ENCODE peak calls at places on chromosome 17, in four cellular contexts. O is activated naive CD4-positive, alpha-beta T cell treated with anti-CD3 and anti-CD28 coated beads, Interleukin-2, amount 50 U/mL, for 16 hours; X is HTR-8/SVneo; P is fibroblast of the aortic adventitia. C is an unnamed sample.

GRCh38 chr17:74427048-74427762 is 4.7 kb upstream of the GPRC5C start:
- DNase-seq in O (no peak), X (no peak), P (no peak), C (no peak)

GRCh38 chr17:14006249-14006942 is 62.9 kb upstream of the COX10 start:
- DNase-seq in O (no peak), X (no peak), P (no peak), C (no peak)

GRCh38 chr17:69447726-69448125 is 33.2 kb downstream of the MAP2K6 start:
- DNase-seq in O (no peak), X (no peak), P (no peak), C (no peak)

GRCh38 chr17:40034426-40035161 is 19.4 kb downstream of the CSF3 start:
- DNase-seq in O (no peak), X (no peak), P (no peak), C (no peak)

GRCh38 chr17:49450735-49451134 is 36.1 kb upstream of the PHB1 start:
- DNase-seq in O (no peak), X (no peak), P (peak; percentile 4), C (peak; percentile 34)

GRCh38 chr17:4540224-4541040 is 14.8 kb downstream of the MYBBP1A start:
- DNase-seq in O (no peak), X (no peak), P (no peak), C (no peak)

GRCh38 chr17:34620458-34620857 is 41.1 kb downstream of the TMEM132E start:
- DNase-seq in O (no peak), X (no peak), P (no peak), C (no peak)

GRCh38 chr17:57629886-57630285 is 115.2 kb downstream of the CCDC182 start:
- DNase-seq in O (no peak), X (no peak), P (no peak), C (no peak)

GRCh38 chr17:38333635-38334295 is 10.0 kb downstream of the GPR179 start:
- DNase-seq in O (peak; percentile 36), X (peak; percentile 64), P (no peak), C (peak; percentile 17)

GRCh38 chr17:81113158-81113724 is 52.1 kb upstream of the PVALEF start:
- DNase-seq in O (no peak), X (no peak), P (no peak), C (no peak)

GRCh38 chr17:973053-973452 is 6.5 kb downstream of the NXN start:
- DNase-seq in O (no peak), X (no peak), P (no peak), C (no peak)

GRCh38 chr17:33202011-33202410 is 91.1 kb downstream of the ASIC2 start:
- DNase-seq in O (no peak), X (no peak), P (no peak), C (no peak)

GRCh38 chr17:68318103-68318991 is 27.1 kb downstream of the ARSG start:
- DNase-seq in O (no peak), X (peak; percentile 53), P (peak; percentile 48), C (peak; percentile 94)

GRCh38 chr17:4948997-4949320 is 629 bp upstream of the PFN1 start:
- DNase-seq in O (peak; percentile 76), X (peak; percentile 93), P (peak; percentile 84), C (peak; percentile 88)

GRCh38 chr17:20852541-20853370 is 190.1 kb downstream of the USP22 start:
- DNase-seq in O (no peak), X (no peak), P (peak; percentile 16), C (peak; percentile 31)

GRCh38 chr17:79305831-79306687 is 231.4 kb downstream of the ENGASE start:
- DNase-seq in O (no peak), X (no peak), P (peak; percentile 37), C (peak; percentile 4)

GRCh38 chr17:34401165-34401564 is 38.1 kb upstream of the CCL1 start:
- DNase-seq in O (no peak), X (no peak), P (no peak), C (no peak)

GRCh38 chr17:40349477-40350409 is 14.8 kb downstream of the GJD3 start:
- DNase-seq in O (no peak), X (no peak), P (peak; percentile 82), C (peak; percentile 41)

GRCh38 chr17:29138991-29139682 is 41.1 kb downstream of the MYO18A start:
- DNase-seq in O (peak; percentile 41), X (no peak), P (no peak), C (no peak)

GRCh38 chr17:58415371-58416055 is 1.8 kb downstream of the RNF43 start:
- DNase-seq in O (no peak), X (no peak), P (no peak), C (no peak)

GRCh38 chr17:1469231-1469852 is 13.3 kb upstream of the CRK start:
- DNase-seq in O (no peak), X (no peak), P (no peak), C (no peak)

GRCh38 chr17:63249256-63250006 is 196.7 kb downstream of the CYB561 start:
- DNase-seq in O (no peak), X (no peak), P (peak; percentile 67), C (peak; percentile 84)

GRCh38 chr17:8122923-8123694 is 797 bp downstream of the HES7 start:
- DNase-seq in O (peak; percentile 62), X (no peak), P (peak; percentile 34), C (peak; percentile 45)

GRCh38 chr17:8122391-8122922 is 1.4 kb downstream of the HES7 start:
- DNase-seq in O (no peak), X (no peak), P (peak; percentile 55), C (peak; percentile 72)

GRCh38 chr17:47742319-47743181 is 9.5 kb downstream of the TBX21 start:
- DNase-seq in O (peak; percentile 52), X (no peak), P (no peak), C (no peak)

GRCh38 chr17:37743612-37743874 is 1.3 kb downstream of the HNF1B start:
- DNase-seq in O (peak; percentile 12), X (no peak), P (no peak), C (no peak)

GRCh38 chr17:75629157-75629556 is 4.1 kb upstream of the SMIM5 start:
- DNase-seq in O (no peak), X (no peak), P (no peak), C (no peak)

GRCh38 chr17:48649741-48650140 is 23.6 kb upstream of the HOXB9 start:
- DNase-seq in O (no peak), X (no peak), P (no peak), C (peak; percentile 58)